ENCODE peak calls at places on chromosomes 12 and 14, in five cellular contexts. K is AG04450; J is GDM1; M is activated naive CD4-positive, alpha-beta T cell; C is COR-L47. Y is an unnamed sample.

GRCh38 chr14:95527392-95528002 is 7.4 kb upstream of the GLRX5 start:
- DNase-seq in K (no peak), J (no peak), M (no peak), C (peak; percentile 58), Y (peak; percentile 28)

GRCh38 chr12:70664463-70664862 is 27.2 kb upstream of the PTPRB start:
- DNase-seq in K (no peak), J (no peak), M (no peak), C (peak; percentile 91), Y (no peak)

GRCh38 chr12:78164154-78164553 is 333.5 kb downstream of the NAV3 start:
- DNase-seq in K (no peak), J (no peak), M (no peak), C (no peak), Y (no peak)

GRCh38 chr14:75069021-75069810 is at the start of gene ZC2HC1C:
- DNase-seq in K (peak; percentile 41), J (no peak), M (no peak), C (peak; percentile 88), Y (peak; percentile 91)

GRCh38 chr14:66076166-66076565 is 410.0 kb upstream of the CCDC196 start:
- DNase-seq in K (no peak), J (no peak), M (no peak), C (no peak), Y (no peak)

GRCh38 chr12:56114084-56114483 is 2.3 kb upstream of the RPL41 start:
- DNase-seq in K (no peak), J (no peak), M (no peak), C (no peak), Y (no peak)

GRCh38 chr12:57844725-57845477 is 1.6 kb downstream of the CTDSP2 start:
- DNase-seq in K (peak; percentile 57), J (no peak), M (no peak), C (no peak), Y (peak; percentile 78)

GRCh38 chr12:53659609-53660008 is 16.3 kb downstream of the ATP5MC2 start:
- DNase-seq in K (no peak), J (no peak), M (no peak), C (no peak), Y (peak; percentile 44)

GRCh38 chr12:9651265-9651729 is 18.2 kb upstream of the CLEC2D start:
- DNase-seq in K (no peak), J (peak; percentile 12), M (no peak), C (no peak), Y (peak; percentile 11)

GRCh38 chr12:131124487-131125280 is 171.0 kb downstream of the ADGRD1 start:
- DNase-seq in K (no peak), J (no peak), M (no peak), C (no peak), Y (no peak)

GRCh38 chr12:49909826-49910225 is 6.1 kb upstream of the FAIM2 start:
- DNase-seq in K (no peak), J (no peak), M (no peak), C (no peak), Y (peak; percentile 87)

GRCh38 chr14:80387563-80387981 is 176.3 kb upstream of the DIO2 start:
- DNase-seq in K (no peak), J (no peak), M (no peak), C (no peak), Y (no peak)

GRCh38 chr14:98200621-98201020 is 1071.4 kb downstream of the BCL11B start:
- DNase-seq in K (no peak), J (no peak), M (no peak), C (no peak), Y (no peak)

GRCh38 chr14:103078420-103078749 is 5.6 kb upstream of the LBHD2 start:
- DNase-seq in K (peak; percentile 48), J (peak; percentile 58), M (peak; percentile 51), C (peak; percentile 96), Y (peak; percentile 49)

GRCh38 chr12:113186033-113186365 is 478 bp downstream of the RITA1 start:
- DNase-seq in K (no peak), J (no peak), M (no peak), C (no peak), Y (no peak)

GRCh38 chr12:12715459-12716150 is 1.6 kb upstream of the CDKN1B start:
- DNase-seq in K (no peak), J (peak; percentile 61), M (no peak), C (no peak), Y (peak; percentile 57)

GRCh38 chr14:29216774-29217232 is 450.2 kb downstream of the FOXG1 start:
- DNase-seq in K (no peak), J (no peak), M (no peak), C (peak; percentile 98), Y (peak; percentile 64)

GRCh38 chr14:81311128-81311527 is 89.0 kb downstream of the STON2 start:
- DNase-seq in K (no peak), J (no peak), M (no peak), C (no peak), Y (no peak)

GRCh38 chr12:12024958-12025682 is 45.6 kb upstream of the BCL2L14 start:
- DNase-seq in K (no peak), J (no peak), M (no peak), C (no peak), Y (no peak)

GRCh38 chr14:35402323-35403084 is 2.0 kb downstream of the NFKBIA start:
- DNase-seq in K (no peak), J (no peak), M (peak; percentile 20), C (no peak), Y (no peak)

GRCh38 chr14:20512139-20512905 is 7.0 kb downstream of the RNASE10 start:
- DNase-seq in K (no peak), J (no peak), M (no peak), C (no peak), Y (no peak)

GRCh38 chr12:553216-554000 is 93.7 kb downstream of the B4GALNT3 start:
- DNase-seq in K (no peak), J (peak; percentile 33), M (no peak), C (no peak), Y (no peak)

GRCh38 chr14:100297320-100298300 is 8.6 kb downstream of the SLC25A29 start:
- DNase-seq in K (peak; percentile 67), J (peak; percentile 61), M (no peak), C (no peak), Y (no peak)

GRCh38 chr14:78970677-78971076 is 800.5 kb downstream of the NRXN3 start:
- DNase-seq in K (no peak), J (no peak), M (no peak), C (peak; percentile 92), Y (no peak)

GRCh38 chr12:45725631-45726593 is 3.6 kb upstream of the ARID2 start:
- DNase-seq in K (no peak), J (peak; percentile 6), M (no peak), C (no peak), Y (peak; percentile 64)

GRCh38 chr14:71336488-71337192 is 429.4 kb downstream of the PCNX1 start:
- DNase-seq in K (no peak), J (no peak), M (no peak), C (no peak), Y (no peak)

GRCh38 chr12:19885987-19886804 is 446.9 kb downstream of the AEBP2 start:
- DNase-seq in K (no peak), J (no peak), M (no peak), C (no peak), Y (no peak)

GRCh38 chr14:36105401-36105800 is 71.1 kb downstream of the PTCSC3 start:
- DNase-seq in K (no peak), J (no peak), M (no peak), C (peak; percentile 21), Y (peak; percentile 77)

GRCh38 chr12:69066420-69067373 is 133.7 kb upstream of the CPM start:
- DNase-seq in K (no peak), J (no peak), M (no peak), C (no peak), Y (peak; percentile 83)

GRCh38 chr12:101407438-101408345 is at the start of gene ARL1:
- DNase-seq in K (peak; percentile 73), J (peak; percentile 77), M (peak; percentile 55), C (peak; percentile 80), Y (peak; percentile 87)

GRCh38 chr12:116390656-116391335 is 113.3 kb upstream of the MED13L start:
- DNase-seq in K (no peak), J (no peak), M (no peak), C (no peak), Y (no peak)

GRCh38 chr14:103103461-103104388 is 9.2 kb downstream of the EXOC3L4 start:
- DNase-seq in K (no peak), J (no peak), M (no peak), C (peak; percentile 80), Y (peak; percentile 87)